ENCODE peak calls at places on chromosomes 13 and 19, in ten cellular contexts. J, Z, Y, N, E, I, A, O, X and Q are unnamed samples.
A peak's percentile ranks its signal among the peaks of the same experiment; 100 is the strongest.

GRCh38 chr19:55687281-55688172 is 12.5 kb downstream of the EPN1 start:
- DNase-seq in N (no peak), O (no peak), E (no peak), Y (no peak), X (no peak), J (peak; percentile 22), I (no peak), Z (no peak), A (no peak), Q (no peak)

GRCh38 chr13:98478134-98479129 is 98.5 kb downstream of the STK24 start:
- DNase-seq in Z (peak; percentile 63), X (no peak), E (no peak), O (no peak), A (no peak), I (peak; percentile 56), N (no peak), Y (no peak), J (no peak), Q (no peak)

GRCh38 chr13:41985788-41986508 is 25.0 kb upstream of the VWA8 start:
- DNase-seq in Y (no peak), A (no peak), E (no peak), Z (no peak), O (peak; percentile 27), I (peak; percentile 84), X (no peak), J (no peak), N (peak; percentile 67), Q (no peak)

GRCh38 chr19:40921005-40921897 is 39.2 kb upstream of the CYP2A7 start:
- DNase-seq in J (peak; percentile 84), I (peak; percentile 12), A (no peak), O (peak; percentile 86), X (peak; percentile 98), N (no peak), Z (no peak), E (no peak), Y (no peak), Q (no peak)

GRCh38 chr13:98889419-98890079 is 88.3 kb downstream of the DOCK9 start:
- DNase-seq in Y (no peak), O (no peak), Z (no peak), E (no peak), X (no peak), J (no peak), A (no peak), N (no peak), I (no peak), Q (no peak)

GRCh38 chr13:26847281-26847680 is 86.7 kb upstream of the GPR12 start:
- DNase-seq in A (no peak), Y (no peak), E (no peak), O (no peak), X (no peak), Z (no peak), J (no peak), N (no peak), I (no peak), Q (no peak)

GRCh38 chr13:95025116-95025515 is 276.1 kb downstream of the ABCC4 start:
- DNase-seq in X (no peak), E (no peak), A (no peak), O (no peak), Z (no peak), I (no peak), Y (no peak), N (no peak), J (no peak), Q (no peak)

GRCh38 chr19:10583021-10583776 is 3.9 kb downstream of the AP1M2 start:
- DNase-seq in X (no peak), E (no peak), N (no peak), J (no peak), I (no peak), A (no peak), Y (no peak), O (no peak), Z (no peak), Q (no peak)

GRCh38 chr19:35264281-35265125 is 4.3 kb upstream of the USF2 start:
- DNase-seq in X (no peak), I (no peak), J (peak; percentile 26), N (no peak), Z (no peak), O (no peak), A (no peak), Y (peak; percentile 11), E (no peak), Q (no peak)

GRCh38 chr19:33815410-33816340 is 19.0 kb downstream of the KCTD15 start:
- DNase-seq in E (no peak), O (no peak), X (no peak), Z (no peak), J (no peak), I (peak; percentile 57), N (peak; percentile 33), Y (no peak), A (peak; percentile 44), Q (no peak)

GRCh38 chr13:44013666-44014291 is 134.1 kb downstream of the LACC1 start:
- DNase-seq in X (no peak), N (peak; percentile 62), A (peak; percentile 66), E (no peak), Y (no peak), O (no peak), J (no peak), I (peak; percentile 78), Z (no peak), Q (peak; percentile 55)

DNA sequence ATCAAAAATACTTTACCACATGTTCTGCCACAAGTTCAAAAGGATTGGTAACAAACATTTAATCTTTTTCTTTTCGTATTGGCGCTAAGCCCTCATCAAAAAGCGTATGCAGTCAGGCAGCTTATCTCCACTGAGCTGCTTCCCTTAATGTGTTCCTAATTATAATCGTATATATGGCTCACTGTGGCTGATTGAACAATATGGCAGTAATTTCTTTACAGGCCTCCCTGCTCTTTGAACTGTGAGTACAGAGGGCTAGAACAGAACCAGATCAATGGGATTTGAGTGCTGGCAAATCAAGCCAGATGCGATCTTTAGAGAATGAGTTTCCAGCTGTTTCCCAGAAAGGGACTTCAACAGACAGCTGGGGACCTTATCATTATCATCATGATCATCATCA is 425.5 kb downstream of the SPRY2 start:
- DNase-seq in Z (no peak), Y (no peak), X (no peak), O (no peak), I (peak; percentile 52), J (no peak), E (no peak), N (no peak), A (no peak), Q (no peak)
- TF ChIP-seq CTCF in Z (no peak), Y (no peak), X (no peak), O (no peak), I (no peak), J (no peak), E (no peak), N (no peak), A (no peak), Q (no peak)

GRCh38 chr13:84088996-84089395 is 206.7 kb upstream of the SLITRK1 start:
- DNase-seq in N (no peak), X (no peak), Z (no peak), I (no peak), J (no peak), O (no peak), Y (no peak), A (no peak), E (no peak), Q (no peak)

GRCh38 chr13:84080748-84081530 is 198.7 kb upstream of the SLITRK1 start:
- DNase-seq in O (no peak), A (no peak), J (no peak), Z (no peak), E (no peak), X (no peak), I (no peak), Y (no peak), N (no peak), Q (no peak)

GRCh38 chr13:84086847-84087162 is 204.5 kb upstream of the SLITRK1 start:
- DNase-seq in A (no peak), I (no peak), N (peak; percentile 0), O (no peak), Y (no peak), E (no peak), Z (no peak), X (no peak), J (no peak), Q (no peak)
- H3K4me3 ChIP-seq in A (no peak overlapping the region), I (no peak overlapping the region), N (peak overlapping the region; percentile 63), O (no peak overlapping the region), Y (no peak overlapping the region), E (no peak overlapping the region), Z (peak overlapping the region; percentile 16), X (no peak overlapping the region), J (no peak overlapping the region), Q (peak overlapping the region; percentile 41)

DNA sequence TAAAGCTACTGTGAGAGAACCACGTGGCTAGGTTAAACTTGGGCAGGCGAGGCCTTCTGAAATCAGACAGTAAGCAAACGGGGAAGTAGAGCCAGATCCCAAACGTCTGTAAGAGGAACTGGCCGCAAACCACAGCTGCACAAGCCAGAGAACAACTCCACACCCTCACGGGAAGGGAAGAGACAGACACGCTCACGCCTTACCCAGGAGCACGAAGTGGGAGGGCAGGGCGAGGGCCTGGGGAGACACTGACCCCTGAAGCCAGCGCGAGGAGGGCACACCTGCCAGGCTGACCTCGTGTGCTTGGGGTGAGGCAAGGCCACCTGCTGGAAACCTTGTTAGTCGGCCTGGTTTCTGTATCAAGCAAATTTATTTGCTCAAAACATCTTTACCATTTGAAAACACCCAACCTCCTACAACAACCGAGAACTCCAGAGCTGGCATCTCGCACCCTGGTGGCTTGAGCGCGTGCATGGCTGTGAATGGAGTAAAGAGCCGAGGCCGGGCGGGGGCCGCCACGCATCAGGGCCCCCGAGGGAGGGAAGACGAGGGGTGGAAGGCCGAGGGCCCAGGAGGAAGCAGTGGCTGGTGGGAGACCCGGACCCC is 7.3 kb downstream of the POLR2E start:
- DNase-seq in J (peak; percentile 87), N (no peak), A (no peak), X (no peak), E (no peak), I (no peak), O (no peak), Y (no peak), Z (no peak), Q (no peak)
- TF ChIP-seq CTCF in J (no peak), N (no peak), A (no peak), X (no peak), E (no peak), I (no peak), O (no peak), Y (no peak), Z (no peak), Q (no peak)

DNA sequence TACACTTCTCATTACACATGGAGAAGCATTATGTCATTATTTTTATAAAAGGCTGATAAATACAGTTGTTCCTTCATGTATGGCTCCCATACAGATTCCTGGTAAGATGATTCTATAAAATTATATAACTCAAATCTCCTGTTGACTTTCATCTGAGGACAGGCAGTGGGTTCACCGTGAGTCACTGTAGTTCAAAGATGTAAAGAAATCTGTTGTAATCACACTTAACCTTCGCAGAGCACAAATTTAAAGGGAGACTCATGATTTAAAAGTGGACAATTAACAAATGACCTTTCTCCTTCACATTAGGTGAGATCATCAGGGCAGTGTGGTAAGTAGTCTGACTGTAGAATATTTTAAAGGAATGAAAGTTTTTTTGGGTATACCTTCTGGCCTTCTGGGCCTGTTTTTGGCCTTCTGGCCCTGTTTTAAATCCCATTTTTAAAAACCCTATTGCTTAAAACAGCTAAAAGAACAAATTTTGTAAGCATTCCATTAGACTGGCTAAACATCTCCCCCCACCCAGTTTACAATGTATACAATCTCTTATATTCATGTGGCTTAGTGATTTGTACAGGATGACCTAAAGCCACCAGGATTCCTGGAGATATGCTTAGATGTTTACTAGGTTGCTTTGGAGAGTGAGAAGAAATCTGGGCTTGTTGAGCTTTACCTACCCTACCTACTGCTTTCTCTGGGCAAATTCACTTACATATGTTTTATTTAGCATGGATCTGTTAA is 171.2 kb downstream of the ITGBL1 start:
- DNase-seq in O (no peak), Z (no peak), Y (no peak), A (no peak), N (peak; percentile 37), J (no peak), E (no peak), I (peak; percentile 46), X (no peak), Q (no peak)
- H3K4me3 ChIP-seq in O (no peak overlapping the region), Z (no peak overlapping the region), Y (no peak overlapping the region), A (no peak overlapping the region), N (no peak overlapping the region), J (no peak overlapping the region), E (no peak overlapping the region), I (no peak overlapping the region), X (no peak overlapping the region), Q (no peak overlapping the region)